ENCODE peak calls at places on chromosomes 12 and 14, in nine cellular contexts. X is A549, G is pancreas, D is thoracic aorta, W is fibroblast of villous mesenchyme, M is AG04450, J is lower leg skin, T is transverse colon, L is fibroblast of lung. F is an unnamed sample.

GRCh38 chr14:65351493-65352224 is 60.9 kb upstream of the FUT8 start:
- DNase-seq in G (no peak), J (peak), X (no peak), W (no peak), D (no peak), M (no peak), L (no peak), T (no peak), F (no peak)

GRCh38 chr14:93987376-93987775 is 9.7 kb upstream of the CCDC197 start:
- DNase-seq in G (no peak), T (no peak), W (no peak), M (no peak), J (no peak), L (no peak), X (no peak), D (no peak), F (no peak)

GRCh38 chr12:55296469-55296868 is at the start of gene OR6C6:
- DNase-seq in W (no peak), G (no peak), D (no peak), L (no peak), T (no peak), M (no peak), J (no peak), X (no peak), F (no peak)

GRCh38 chr14:61875483-61875882 is 113.3 kb downstream of the SNAPC1 start:
- DNase-seq in M (no peak), D (no peak), G (no peak), X (no peak), W (no peak), L (no peak), T (no peak), J (no peak), F (no peak)

GRCh38 chr14:101082436-101083384 is 179.2 kb upstream of the RTL1 start:
- DNase-seq in W (no peak), J (peak), M (no peak), G (peak), D (no peak), T (no peak), L (no peak), X (no peak), F (no peak)

GRCh38 chr12:95986635-95987535 is 9.3 kb downstream of the HAL start:
- DNase-seq in X (no peak), M (no peak), T (no peak), G (no peak), D (no peak), L (peak), J (no peak), W (peak), F (no peak)

GRCh38 chr12:72368719-72369505 is 96.7 kb downstream of the TRHDE start:
- DNase-seq in D (no peak), G (no peak), W (no peak), T (no peak), X (no peak), M (no peak), J (no peak), L (peak), F (peak)

GRCh38 chr12:130713581-130713991 is 2.5 kb downstream of the RIMBP2 start:
- DNase-seq in L (no peak), D (no peak), T (no peak), X (no peak), M (no peak), J (peak), W (no peak), G (peak), F (no peak)

GRCh38 chr12:121036810-121037326 is 2.2 kb downstream of the OASL start:
- DNase-seq in X (no peak), W (peak), M (peak), L (peak), G (no peak), D (no peak), T (no peak), J (no peak), F (peak)

GRCh38 chr12:97555547-97556200 is 93.1 kb downstream of the RMST start:
- DNase-seq in D (no peak), X (no peak), G (no peak), W (no peak), J (no peak), L (no peak), T (no peak), M (no peak), F (no peak)

GRCh38 chr14:74793506-74794155 is 30.5 kb downstream of the YLPM1 start:
- DNase-seq in W (no peak), X (peak), L (no peak), G (no peak), T (no peak), D (no peak), J (no peak), M (no peak), F (peak)

GRCh38 chr12:130075497-130076076 is 86.7 kb upstream of the FZD10 start:
- DNase-seq in W (no peak), X (no peak), D (no peak), L (no peak), T (no peak), J (no peak), M (no peak), G (no peak), F (no peak)

GRCh38 chr12:63149884-63150254 is 1.1 kb downstream of the AVPR1A start:
- DNase-seq in J (no peak), D (no peak), L (no peak), T (no peak), X (no peak), G (peak), W (no peak), M (no peak), F (no peak)

GRCh38 chr12:22529281-22530060 is 14.9 kb downstream of the C2CD5 start:
- DNase-seq in W (peak), T (no peak), M (no peak), J (no peak), G (no peak), D (no peak), X (peak), L (peak), F (peak)

GRCh38 chr12:67689339-67689738 is 40.8 kb downstream of the DYRK2 start:
- DNase-seq in G (no peak), J (no peak), W (no peak), D (no peak), L (no peak), M (no peak), X (no peak), T (no peak), F (no peak)

GRCh38 chr12:104406164-104406563 is 50.6 kb upstream of the CHST11 start:
- DNase-seq in X (no peak), L (no peak), J (no peak), G (no peak), T (no peak), M (no peak), D (no peak), W (no peak), F (no peak)

GRCh38 chr12:49876070-49876469 is 27.6 kb downstream of the FAIM2 start:
- DNase-seq in L (no peak), J (no peak), W (no peak), M (no peak), T (no peak), G (no peak), X (no peak), D (no peak), F (no peak)

GRCh38 chr14:95155044-95155443 is 2.3 kb downstream of the DICER1 start:
- DNase-seq in G (no peak), J (no peak), T (no peak), D (no peak), M (no peak), L (no peak), X (no peak), W (no peak), F (no peak)
- H3K4me3 ChIP-seq in G (peak), J (no peak), T (no peak), D (peak), M (peak), L (no peak), X (no peak), W (no peak), F (no peak)

DNA sequence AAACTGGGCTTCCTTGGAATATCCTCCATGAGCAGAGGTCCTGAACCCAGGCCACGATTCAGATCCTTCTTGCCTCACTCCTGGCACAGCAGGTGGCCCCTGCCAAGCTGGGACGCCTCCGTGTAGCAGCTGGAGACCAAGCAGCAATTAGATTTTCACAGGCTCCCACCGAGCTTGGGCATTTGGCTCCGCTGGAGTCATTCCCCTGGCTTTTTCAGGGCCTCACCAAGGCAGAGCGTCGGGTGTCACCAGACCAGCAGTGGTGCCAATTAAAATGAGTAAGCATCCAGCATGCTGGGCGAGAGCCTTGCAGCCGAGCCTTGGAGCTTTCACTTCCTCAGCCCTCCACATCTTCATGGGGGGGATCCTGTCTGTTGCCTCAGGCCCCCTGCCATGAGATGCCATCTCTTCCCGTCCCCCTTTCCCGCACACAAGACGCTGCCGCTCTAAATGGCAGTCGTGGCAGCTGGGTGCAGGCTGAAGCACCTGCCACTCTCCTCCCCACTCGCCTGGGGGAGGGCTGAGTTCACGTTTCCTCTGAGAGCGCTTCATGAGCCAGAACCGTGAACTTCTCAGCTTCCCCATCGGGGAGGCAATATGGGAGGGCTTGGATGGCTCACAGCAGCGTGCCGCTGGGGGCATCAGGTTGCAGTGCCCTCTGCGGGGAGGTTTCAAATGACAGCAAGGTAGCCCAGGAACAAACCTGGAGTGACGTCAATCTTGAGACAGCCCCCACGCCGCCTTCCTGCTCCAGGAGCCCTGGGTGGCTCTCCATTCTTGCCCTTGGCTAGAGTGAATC is 11.7 kb downstream of the TPCN1 start:
- DNase-seq in X (no peak), T (peak), G (no peak), J (peak), L (no peak), W (no peak), D (no peak), M (no peak), F (peak)
- TF ChIP-seq CTCF in X (no peak), T (no peak), G (no peak), J (no peak), L (no peak), W (no peak), D (no peak), M (no peak), F (no peak)

GRCh38 chr12:42977451-42978230 is 388.1 kb upstream of the PRICKLE1 start:
- DNase-seq in L (no peak), D (no peak), M (no peak), W (peak), T (no peak), X (no peak), G (no peak), J (no peak), F (peak)
- H3K4me3 ChIP-seq in L (no peak), D (no peak), M (no peak), W (no peak), T (no peak), X (no peak), G (no peak), J (no peak), F (no peak)

DNA sequence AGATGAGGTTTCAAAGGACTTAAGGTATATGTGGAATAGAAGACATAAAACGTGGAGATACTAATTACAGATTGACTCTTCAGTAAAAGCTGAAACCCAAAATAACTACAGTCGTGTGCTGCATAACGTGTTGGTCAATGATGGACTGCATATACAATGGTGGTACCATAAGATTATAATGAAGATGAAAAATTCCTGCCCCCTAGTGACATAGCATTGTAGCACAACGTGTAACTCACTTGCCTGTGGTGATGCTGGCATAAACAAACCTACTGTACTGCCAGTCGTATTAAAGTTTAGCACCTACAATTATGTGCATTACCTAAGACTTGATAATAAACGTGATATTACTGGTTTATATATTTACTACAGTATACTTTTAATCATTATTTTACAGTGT is 150.3 kb downstream of the LRRK2 start:
- DNase-seq in D (no peak), L (no peak), W (peak), J (no peak), G (no peak), M (no peak), T (no peak), X (peak), F (peak)
- TF ChIP-seq CTCF in D (no peak), L (peak), W (no peak), J (no peak), G (no peak), M (peak), T (no peak), X (peak), F (peak)

GRCh38 chr12:10716277-10716676 is 6.8 kb downstream of the YBX3 start:
- DNase-seq in J (no peak), X (no peak), W (peak), T (no peak), L (no peak), M (no peak), D (no peak), G (no peak), F (no peak)
- H3K4me3 ChIP-seq in J (no peak), X (no peak), W (peak), T (no peak), L (peak), M (peak), D (peak), G (no peak), F (peak)

GRCh38 chr14:38199768-38200167 is 7.9 kb upstream of the SSTR1 start:
- DNase-seq in L (peak), D (no peak), X (no peak), W (no peak), T (no peak), M (no peak), G (no peak), J (no peak), F (no peak)

GRCh38 chr14:38197761-38198345 is 9.9 kb upstream of the SSTR1 start:
- DNase-seq in W (peak), M (no peak), D (no peak), X (no peak), T (no peak), G (no peak), L (no peak), J (no peak), F (no peak)

GRCh38 chr14:38199076-38199475 is 8.6 kb upstream of the SSTR1 start:
- DNase-seq in M (no peak), T (no peak), J (no peak), L (no peak), W (no peak), G (no peak), D (no peak), X (no peak), F (no peak)

GRCh38 chr14:38198425-38198824 is 9.3 kb upstream of the SSTR1 start:
- DNase-seq in G (no peak), L (no peak), X (no peak), M (no peak), D (no peak), J (no peak), T (no peak), W (no peak), F (no peak)

DNA sequence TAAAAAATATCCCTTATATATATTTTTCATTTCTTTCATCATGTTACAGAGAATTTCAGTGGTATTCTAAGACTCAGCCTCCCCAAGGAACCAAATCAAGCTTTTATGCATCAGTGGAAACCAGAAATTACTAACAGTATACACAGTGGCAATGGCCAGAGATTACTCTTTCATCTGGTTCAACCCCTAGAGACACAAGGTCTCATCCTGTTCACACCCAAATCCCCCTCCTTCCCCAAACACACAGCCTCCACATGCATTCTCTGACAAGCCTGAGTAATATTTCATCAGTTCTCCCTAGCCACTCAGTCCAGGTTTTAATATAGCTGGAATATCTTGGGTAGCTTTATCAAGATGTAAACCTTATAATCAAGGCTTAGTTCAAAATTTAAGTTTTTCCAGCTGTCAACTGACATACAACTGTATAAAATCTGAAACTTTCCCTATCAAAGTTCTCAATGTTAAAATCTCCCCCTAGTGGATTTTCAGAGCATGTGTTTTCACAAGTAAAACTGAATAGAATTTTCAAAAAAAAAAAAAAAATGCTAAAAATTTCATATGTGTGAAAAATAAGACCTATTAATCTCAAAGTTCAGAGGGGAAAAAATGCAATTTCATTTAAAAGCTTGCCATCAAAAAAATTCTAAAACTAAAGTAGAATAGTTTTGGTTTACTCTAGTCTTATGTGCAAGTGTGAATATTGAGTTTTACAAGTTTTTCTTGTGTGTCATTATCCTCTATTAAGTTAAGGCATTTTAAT is 10.5 kb upstream of the SSTR1 start:
- DNase-seq in W (peak), T (no peak), D (no peak), M (no peak), L (peak), G (no peak), X (no peak), J (no peak), F (peak)
- TF ChIP-seq CTCF in W (peak), T (peak), D (peak), M (peak), L (peak), G (peak), X (peak), J (no peak), F (no peak)